ENCODE peak calls at places on chromosomes 13 and 19, in eight cellular contexts. One of them, this sample, is unnamed.

GRCh38 chr19:55118401-55118991 is 1.1 kb upstream of the PPP1R12C start:
- DNase-seq in RPMI8226: peak; percentile 27
- DNase-seq in activated CD4-positive, alpha-beta T cell treated with anti-CD3 and anti-CD28 coated beads for 24 hours: peak; percentile 15
- DNase-seq in cardiac muscle cell: peak; percentile 71
- DNase-seq in mammary epithelial cell: no peak
- DNase-seq in DMS79: no peak
- DNase-seq in HS-27A: no peak
- DNase-seq in stromal cell of bone marrow: peak; percentile 22
- DNase-seq in this sample: peak; percentile 98

GRCh38 chr19:5971714-5972354 is 6.1 kb downstream of the RANBP3 start:
- DNase-seq in HS-27A: no peak
- DNase-seq in RPMI8226: no peak
- DNase-seq in stromal cell of bone marrow: no peak
- DNase-seq in cardiac muscle cell: no peak
- DNase-seq in mammary epithelial cell: no peak
- DNase-seq in DMS79: no peak
- DNase-seq in activated CD4-positive, alpha-beta T cell treated with anti-CD3 and anti-CD28 coated beads for 24 hours: no peak
- DNase-seq in this sample: no peak

GRCh38 chr13:50485979-50486935 is 357.2 kb downstream of the DLEU7 start:
- DNase-seq in HS-27A: no peak
- DNase-seq in mammary epithelial cell: no peak
- DNase-seq in DMS79: no peak
- DNase-seq in stromal cell of bone marrow: peak; percentile 79
- DNase-seq in cardiac muscle cell: peak; percentile 71
- DNase-seq in activated CD4-positive, alpha-beta T cell treated with anti-CD3 and anti-CD28 coated beads for 24 hours: no peak
- DNase-seq in RPMI8226: no peak
- DNase-seq in this sample: no peak

GRCh38 chr13:103515410-103515809 is 449.2 kb upstream of the SLC10A2 start:
- DNase-seq in cardiac muscle cell: no peak
- DNase-seq in stromal cell of bone marrow: no peak
- DNase-seq in HS-27A: no peak
- DNase-seq in DMS79: no peak
- DNase-seq in RPMI8226: no peak
- DNase-seq in activated CD4-positive, alpha-beta T cell treated with anti-CD3 and anti-CD28 coated beads for 24 hours: no peak
- DNase-seq in mammary epithelial cell: no peak
- DNase-seq in this sample: no peak

GRCh38 chr13:33053397-33054066 is 37.3 kb downstream of the KL start:
- DNase-seq in RPMI8226: no peak
- DNase-seq in HS-27A: peak; percentile 45
- DNase-seq in cardiac muscle cell: no peak
- DNase-seq in activated CD4-positive, alpha-beta T cell treated with anti-CD3 and anti-CD28 coated beads for 24 hours: no peak
- DNase-seq in mammary epithelial cell: no peak
- DNase-seq in stromal cell of bone marrow: no peak
- DNase-seq in DMS79: no peak
- DNase-seq in this sample: no peak

GRCh38 chr19:57570707-57571106 is 8.0 kb downstream of the ZNF416 start:
- DNase-seq in DMS79: no peak
- DNase-seq in activated CD4-positive, alpha-beta T cell treated with anti-CD3 and anti-CD28 coated beads for 24 hours: no peak
- DNase-seq in RPMI8226: no peak
- DNase-seq in cardiac muscle cell: no peak
- DNase-seq in HS-27A: no peak
- DNase-seq in mammary epithelial cell: no peak
- DNase-seq in stromal cell of bone marrow: no peak
- DNase-seq in this sample: no peak

GRCh38 chr13:53683146-53683545 is 654.5 kb downstream of the OLFM4 start:
- DNase-seq in RPMI8226: no peak
- DNase-seq in stromal cell of bone marrow: no peak
- DNase-seq in mammary epithelial cell: no peak
- DNase-seq in activated CD4-positive, alpha-beta T cell treated with anti-CD3 and anti-CD28 coated beads for 24 hours: no peak
- DNase-seq in HS-27A: no peak
- DNase-seq in DMS79: no peak
- DNase-seq in cardiac muscle cell: no peak
- DNase-seq in this sample: no peak

GRCh38 chr19:42512130-42512636 is 16.1 kb downstream of the CEACAM1 start:
- DNase-seq in stromal cell of bone marrow: no peak
- DNase-seq in activated CD4-positive, alpha-beta T cell treated with anti-CD3 and anti-CD28 coated beads for 24 hours: no peak
- DNase-seq in cardiac muscle cell: no peak
- DNase-seq in mammary epithelial cell: no peak
- DNase-seq in RPMI8226: no peak
- DNase-seq in DMS79: no peak
- DNase-seq in HS-27A: no peak
- DNase-seq in this sample: no peak

GRCh38 chr13:28513745-28514144 is 18.8 kb upstream of the FLT1 start:
- DNase-seq in cardiac muscle cell: no peak
- DNase-seq in mammary epithelial cell: no peak
- DNase-seq in HS-27A: no peak
- DNase-seq in stromal cell of bone marrow: no peak
- DNase-seq in RPMI8226: no peak
- DNase-seq in activated CD4-positive, alpha-beta T cell treated with anti-CD3 and anti-CD28 coated beads for 24 hours: no peak
- DNase-seq in DMS79: no peak
- DNase-seq in this sample: no peak

GRCh38 chr19:33462112-33462726 is 59.4 kb downstream of the PEPD start:
- DNase-seq in RPMI8226: no peak
- DNase-seq in mammary epithelial cell: no peak
- DNase-seq in HS-27A: no peak
- DNase-seq in activated CD4-positive, alpha-beta T cell treated with anti-CD3 and anti-CD28 coated beads for 24 hours: no peak
- DNase-seq in cardiac muscle cell: no peak
- DNase-seq in stromal cell of bone marrow: no peak
- DNase-seq in DMS79: peak; percentile 63
- DNase-seq in this sample: no peak

GRCh38 chr13:79767126-79767525 is 286.2 kb downstream of the NDFIP2 start:
- DNase-seq in DMS79: no peak
- DNase-seq in mammary epithelial cell: no peak
- DNase-seq in HS-27A: no peak
- DNase-seq in activated CD4-positive, alpha-beta T cell treated with anti-CD3 and anti-CD28 coated beads for 24 hours: no peak
- DNase-seq in RPMI8226: no peak
- DNase-seq in cardiac muscle cell: peak; percentile 17
- DNase-seq in stromal cell of bone marrow: no peak
- DNase-seq in this sample: no peak

GRCh38 chr13:48411281-48412099 is 1.4 kb downstream of the LPAR6 start:
- DNase-seq in stromal cell of bone marrow: no peak
- DNase-seq in activated CD4-positive, alpha-beta T cell treated with anti-CD3 and anti-CD28 coated beads for 24 hours: no peak
- DNase-seq in cardiac muscle cell: peak; percentile 33
- DNase-seq in DMS79: no peak
- DNase-seq in HS-27A: no peak
- DNase-seq in RPMI8226: no peak
- DNase-seq in mammary epithelial cell: no peak
- DNase-seq in this sample: no peak

This sample was measured in iPS DF 6.9.